ENCODE peak calls at places on chromosomes 12 and 14, in ten cellular contexts. T, Q, N, H, L, E, S, D, G and K are unnamed samples. For H3K36me3, the result is how much of the 10 kb centered on the place peaks cover.

GRCh38 chr12:104736307-104736706 is 221.8 kb downstream of the SLC41A2 start:
- DNase-seq in E (no peak), D (peak), S (no peak), H (no peak), T (no peak), Q (no peak), G (no peak), L (peak), N (no peak), K (no peak)

GRCh38 chr12:110304061-110304551 is 23.1 kb downstream of the ATP2A2 start:
- DNase-seq in T (no peak), Q (no peak), N (no peak), E (no peak), S (no peak), L (peak), G (no peak), D (no peak), H (no peak), K (peak)

GRCh38 chr14:70714055-70714550 is 72.4 kb downstream of the TTC9 start:
- DNase-seq in E (peak), S (peak), H (peak), L (peak), T (peak), Q (no peak), G (peak), N (peak), D (peak), K (peak)

GRCh38 chr14:76311410-76311758 is 64.6 kb upstream of the ESRRB start:
- DNase-seq in S (no peak), G (no peak), D (no peak), E (no peak), H (peak), Q (no peak), L (no peak), N (no peak), T (peak), K (no peak)

GRCh38 chr14:42424501-42424900 is 817.8 kb downstream of the LRFN5 start:
- DNase-seq in D (no peak), G (no peak), L (peak), N (no peak), S (no peak), H (no peak), E (no peak), Q (no peak), T (no peak), K (peak)

GRCh38 chr12:93563807-93564538 is 8.5 kb upstream of the SOCS2 start:
- DNase-seq in H (peak), Q (peak), G (peak), L (peak), D (no peak), S (peak), E (peak), T (peak), N (no peak), K (peak)

GRCh38 chr12:124480469-124481256 is 86.7 kb downstream of the NCOR2 start:
- DNase-seq in S (peak), E (peak), N (no peak), G (peak), L (peak), T (no peak), D (peak), H (no peak), Q (peak), K (no peak)

GRCh38 chr12:53252349-53252916 is 15.7 kb upstream of the ESPL1 start:
- DNase-seq in G (no peak), N (no peak), E (peak), L (peak), H (no peak), T (no peak), Q (peak), S (peak), D (peak), K (peak)

GRCh38 chr14:54877015-54877702 is 25.5 kb downstream of the GCH1 start:
- DNase-seq in Q (no peak), L (peak), H (no peak), E (no peak), G (no peak), S (no peak), D (no peak), N (no peak), T (no peak), K (no peak)

GRCh38 chr14:105171004-105171673 is 2.6 kb upstream of the JAG2 start:
- DNase-seq in N (no peak), L (no peak), Q (no peak), T (no peak), S (no peak), G (peak), D (no peak), E (peak), H (no peak), K (no peak)

GRCh38 chr12:54701940-54702592 is 53.9 kb upstream of the DCD start:
- DNase-seq in H (peak), G (peak), E (no peak), T (peak), N (no peak), Q (no peak), S (no peak), L (peak), D (no peak), K (peak)

GRCh38 chr12:14948672-14949071 is 10.3 kb upstream of the ERP27 start:
- DNase-seq in L (peak), N (peak), S (no peak), G (peak), H (peak), T (no peak), D (peak), Q (no peak), E (no peak), K (peak)

GRCh38 chr12:53365245-53365904 is 14.6 kb upstream of the SP1 start:
- DNase-seq in H (no peak), G (no peak), N (no peak), D (no peak), L (peak), S (no peak), T (no peak), E (no peak), Q (no peak), K (peak)

GRCh38 chr14:42140831-42141279 is 534.2 kb downstream of the LRFN5 start:
- DNase-seq in H (no peak), T (no peak), L (peak), E (no peak), Q (no peak), D (no peak), G (no peak), S (no peak), N (no peak), K (peak)

GRCh38 chr14:38578278-38578681 is 322.4 kb upstream of the CLEC14A start:
- DNase-seq in T (peak), N (no peak), E (no peak), Q (no peak), G (no peak), S (no peak), H (no peak), L (peak), D (no peak), K (no peak)

GRCh38 chr12:3107071-3107583 is 29.9 kb downstream of the TSPAN9 start:
- DNase-seq in G (no peak), N (no peak), D (no peak), Q (no peak), H (peak), L (peak), E (no peak), S (no peak), T (peak), K (no peak)

GRCh38 chr14:61346221-61346620 is 24.8 kb downstream of the PRKCH start:
- DNase-seq in D (no peak), L (no peak), G (no peak), Q (no peak), S (no peak), E (no peak), N (no peak), H (no peak), T (no peak), K (peak)

GRCh38 chr14:68133856-68134255 is 314.3 kb downstream of the RAD51B start:
- DNase-seq in L (peak), Q (no peak), E (no peak), N (no peak), D (no peak), G (no peak), T (no peak), H (no peak), S (no peak), K (no peak)

GRCh38 chr14:68132722-68133121 is 313.1 kb downstream of the RAD51B start:
- DNase-seq in H (no peak), Q (no peak), T (no peak), E (no peak), D (no peak), G (no peak), S (no peak), L (no peak), N (no peak), K (no peak)

GRCh38 chr14:68135566-68135965 is 316.0 kb downstream of the RAD51B start:
- DNase-seq in G (no peak), S (no peak), E (no peak), L (peak), D (no peak), N (no peak), H (no peak), Q (no peak), T (no peak), K (peak)

GRCh38 chr14:68137704-68138619 is 318.4 kb downstream of the RAD51B start:
- DNase-seq in T (peak), H (peak), N (peak), S (peak), Q (peak), D (peak), L (peak), G (peak), E (peak), K (peak)

DNA sequence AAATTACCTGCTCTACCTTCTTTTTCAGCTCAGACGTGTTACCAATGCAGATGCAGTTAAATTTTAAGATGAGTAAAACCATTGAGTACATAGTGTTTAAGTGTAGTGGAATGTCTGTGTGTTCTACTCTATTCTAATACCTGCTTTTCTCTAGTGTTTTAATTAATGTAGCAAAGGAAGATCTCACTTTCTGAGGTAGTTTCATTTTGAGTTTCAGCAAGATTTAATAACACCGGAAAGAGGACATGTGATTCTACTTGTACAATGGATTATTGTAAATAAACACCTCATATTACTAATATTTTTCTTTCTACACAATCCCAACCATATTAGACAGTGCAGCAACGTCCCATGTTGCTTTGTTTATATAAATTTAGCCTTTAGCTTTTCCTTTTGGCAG is 315.4 kb downstream of the RAD51B start:
- DNase-seq in D (no peak), Q (no peak), G (no peak), E (no peak), S (no peak), N (no peak), L (no peak), T (no peak), H (no peak), K (no peak)
- H3K4me3 ChIP-seq in D (no peak), Q (no peak), G (no peak), E (no peak), S (no peak), N (no peak), L (no peak), T (no peak), H (no peak), K (no peak)

DNA sequence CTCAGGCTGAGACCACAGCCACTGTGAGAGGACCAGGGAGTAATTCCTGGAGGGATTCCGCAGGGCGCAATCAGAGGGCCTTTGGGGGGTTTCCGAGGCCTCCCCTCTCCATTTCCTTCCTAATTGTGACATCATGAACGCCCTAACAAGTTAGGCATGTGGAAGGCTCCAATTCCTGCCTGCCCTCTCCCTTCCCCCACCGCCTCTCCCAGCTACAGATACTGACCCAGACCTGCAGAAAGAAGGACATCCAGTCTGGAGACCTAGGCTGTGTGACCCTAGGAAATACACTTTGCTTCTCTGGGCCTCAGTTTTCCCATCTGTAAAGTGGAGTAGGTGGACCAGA is 637.9 kb downstream of the MED13L start:
- DNase-seq in Q (no peak), G (no peak), H (peak), N (no peak), D (no peak), L (no peak), T (peak), E (no peak), S (no peak), K (no peak)
- TF ChIP-seq CTCF in Q (no peak), G (no peak), H (no peak), N (no peak), D (no peak), L (no peak), T (no peak), E (no peak), S (no peak), K (no peak)

GRCh38 chr12:123472438-123472849 is 14.5 kb downstream of the SNRNP35 start:
- DNase-seq in D (no peak), G (no peak), E (no peak), H (no peak), L (no peak), S (no peak), T (no peak), Q (no peak), N (no peak), K (no peak)

GRCh38 chr12:123478069-123478468 is 20.1 kb downstream of the SNRNP35 start:
- DNase-seq in G (no peak), S (no peak), T (no peak), E (no peak), L (no peak), H (no peak), N (no peak), Q (no peak), D (no peak), K (no peak)

GRCh38 chr12:123475256-123475703 is 17.3 kb downstream of the SNRNP35 start:
- DNase-seq in S (no peak), T (no peak), H (no peak), G (no peak), D (no peak), L (no peak), Q (no peak), N (no peak), E (no peak), K (no peak)

GRCh38 chr12:123471374-123472068 is 13.6 kb downstream of the SNRNP35 start:
- DNase-seq in E (no peak), H (no peak), Q (no peak), S (no peak), N (peak), G (no peak), D (no peak), T (no peak), L (peak), K (peak)

DNA sequence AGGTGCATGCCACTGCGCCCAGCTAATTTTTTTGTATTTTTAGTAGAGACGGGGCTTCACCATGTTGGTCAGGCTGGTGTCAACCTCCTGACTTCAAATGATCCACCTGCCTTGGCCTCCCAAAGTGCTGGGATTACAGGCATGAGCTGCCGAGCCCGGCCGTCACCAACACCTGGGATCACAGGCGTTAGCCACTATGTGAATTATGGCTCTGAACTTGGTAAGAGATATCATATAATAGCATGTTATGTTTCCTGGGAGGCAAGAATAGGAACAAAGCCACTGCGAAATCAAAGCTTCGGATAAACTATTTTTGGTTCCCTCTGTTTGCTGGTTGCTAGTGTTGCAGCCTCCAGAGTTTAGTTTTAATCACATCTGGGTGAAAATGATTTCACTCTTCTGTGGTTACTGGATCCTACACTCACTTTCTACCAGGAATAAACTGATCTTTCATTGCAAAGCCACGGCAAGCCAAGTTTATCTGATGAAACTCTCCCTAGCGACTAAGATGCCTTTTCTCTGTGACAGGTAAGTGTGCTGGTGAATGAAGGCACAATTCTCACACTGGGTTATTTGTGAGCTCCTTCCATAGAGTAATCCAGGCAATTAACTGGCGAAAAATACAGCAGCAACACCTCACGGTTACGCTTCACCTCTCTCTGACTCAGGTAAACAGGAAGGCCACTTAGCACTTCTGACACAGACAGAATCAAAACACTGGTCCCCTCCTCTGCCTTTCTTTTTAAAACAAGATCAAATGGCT is 16.7 kb downstream of the SNRNP35 start:
- DNase-seq in L (no peak), E (no peak), G (no peak), N (peak), D (no peak), T (no peak), H (no peak), Q (no peak), S (no peak), K (no peak)
- H3K36me3 ChIP-seq in L (under half), E (half or more), G (under half), N (half or more), D (under half), T (under half), H (under half), Q (under half), S (under half), K (under half)

GRCh38 chr14:103104389-103104653 is 9.8 kb downstream of the EXOC3L4 start:
- DNase-seq in T (no peak), E (no peak), Q (no peak), L (no peak), N (no peak), H (no peak), G (no peak), S (no peak), D (no peak), K (no peak)
- H3K4me3 ChIP-seq in T (no peak), E (peak), Q (peak), L (no peak), N (peak), H (peak), G (no peak), S (peak), D (peak), K (no peak)

GRCh38 chr14:63203618-63204406 is 431 bp upstream of the RHOJ start:
- DNase-seq in N (peak), G (peak), T (peak), D (peak), S (peak), E (peak), H (peak), L (peak), Q (peak), K (peak)

GRCh38 chr14:63205850-63206249 is 1.6 kb downstream of the RHOJ start:
- DNase-seq in E (no peak), N (no peak), D (no peak), H (no peak), G (no peak), T (no peak), L (peak), Q (no peak), S (no peak), K (no peak)

GRCh38 chr14:63203015-63203414 is 1.2 kb upstream of the RHOJ start:
- DNase-seq in S (no peak), L (no peak), H (no peak), Q (no peak), G (no peak), E (no peak), D (no peak), T (no peak), N (no peak), K (no peak)

GRCh38 chr14:63205281-63205575 is 985 bp downstream of the RHOJ start:
- DNase-seq in D (no peak), Q (no peak), E (no peak), H (no peak), L (peak), T (no peak), S (no peak), G (no peak), N (no peak), K (no peak)

DNA sequence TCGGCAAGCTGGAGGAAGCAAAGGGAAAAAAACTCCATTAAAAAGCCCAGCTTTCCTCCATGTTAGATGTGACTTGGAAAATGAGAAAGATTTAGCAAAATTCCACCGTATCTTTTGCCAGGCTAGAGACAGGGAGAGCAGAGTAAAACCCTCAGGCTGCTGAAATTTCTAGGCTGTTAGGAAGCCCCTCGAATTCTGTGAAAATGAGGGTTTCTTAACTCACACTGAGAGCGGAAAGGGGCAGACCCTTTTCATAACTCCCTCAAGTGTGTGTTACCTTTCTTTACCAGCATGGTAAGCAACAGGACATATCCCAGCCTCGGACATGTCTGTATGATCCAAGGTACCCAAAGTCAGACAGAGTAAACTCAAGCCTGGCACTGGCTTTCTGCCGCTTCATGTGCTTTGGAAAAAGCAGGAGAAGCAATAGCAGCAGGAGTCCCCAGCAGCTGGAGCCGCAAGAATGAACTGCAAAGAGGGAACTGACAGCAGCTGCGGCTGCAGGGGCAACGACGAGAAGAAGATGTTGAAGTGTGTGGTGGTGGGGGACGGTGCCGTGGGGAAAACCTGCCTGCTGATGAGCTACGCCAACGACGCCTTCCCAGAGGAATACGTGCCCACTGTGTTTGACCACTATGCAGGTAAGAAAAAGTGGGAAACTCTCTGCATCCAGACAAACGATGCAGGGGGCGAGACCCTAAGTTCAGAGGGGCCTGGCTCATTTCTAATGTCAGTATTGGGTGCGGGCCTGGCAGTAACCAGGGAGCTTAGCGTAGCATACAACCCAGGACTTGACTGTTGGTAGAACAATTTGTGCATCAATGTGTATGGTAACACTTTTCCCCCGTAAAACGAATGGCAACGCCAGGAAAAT is at the start of gene RHOJ:
- DNase-seq in H (peak), T (peak), L (peak), N (peak), Q (peak), S (no peak), G (peak), E (no peak), D (no peak), K (no peak)
- TF ChIP-seq CTCF in H (no peak), T (no peak), L (no peak), N (no peak), Q (no peak), S (no peak), G (no peak), E (no peak), D (no peak), K (no peak)

GRCh38 chr12:76346798-76347420 is 1.3 kb downstream of the BBS10 start:
- DNase-seq in G (peak), E (no peak), L (peak), H (no peak), T (peak), D (no peak), S (peak), Q (no peak), N (peak), K (peak)
- H3K36me3 ChIP-seq in G (under half), E (under half), L (under half), H (under half), T (under half), D (under half), S (under half), Q (under half), N (under half), K (under half)